ENCODE peak calls at places on chromosomes 3 and 15, in nine cellular contexts. V is A549, K is Panc1, H is HAP-1, W is upper lobe of left lung, S is heart right ventricle, T is GM23248, Y is fibroblast of lung, A is right lobe of liver. Z is an unnamed sample.

GRCh38 chr3:40930131-40930538 is 269.2 kb upstream of the CTNNB1 start:
- DNase-seq in W (peak), A (peak), H (no peak), K (no peak), T (no peak), V (no peak), S (no peak), Y (no peak), Z (peak)

GRCh38 chr15:74543583-74543982 is 2.6 kb downstream of the ARID3B start:
- DNase-seq in V (no peak), Y (no peak), H (no peak), S (no peak), W (no peak), A (no peak), K (no peak), T (no peak), Z (no peak)

GRCh38 chr3:96900600-96900999 is 86.2 kb downstream of the EPHA6 start:
- DNase-seq in S (no peak), W (no peak), K (no peak), A (no peak), H (peak), T (no peak), V (no peak), Y (no peak), Z (no peak)

GRCh38 chr15:36844453-36845094 is 255.8 kb downstream of the MEIS2 start:
- DNase-seq in H (peak), S (no peak), W (no peak), V (peak), T (peak), K (no peak), A (no peak), Y (peak), Z (no peak)

GRCh38 chr15:32893412-32893811 is 175.6 kb downstream of the GREM1 start:
- DNase-seq in W (no peak), K (no peak), Y (no peak), S (no peak), T (peak), V (no peak), A (no peak), H (no peak), Z (no peak)

GRCh38 chr15:34893967-34894366 is 75.6 kb downstream of the AQR start:
- DNase-seq in T (no peak), V (no peak), A (no peak), H (no peak), S (no peak), W (no peak), K (no peak), Y (no peak), Z (no peak)

GRCh38 chr3:27681249-27681748 is 40.8 kb downstream of the EOMES start:
- DNase-seq in V (peak), W (no peak), A (no peak), T (peak), S (peak), Y (peak), H (peak), K (peak), Z (no peak)

GRCh38 chr15:101269479-101270223 is 7.6 kb downstream of the SELENOS start:
- DNase-seq in A (no peak), T (peak), Y (no peak), W (no peak), H (peak), S (peak), V (peak), K (no peak), Z (no peak)

DNA sequence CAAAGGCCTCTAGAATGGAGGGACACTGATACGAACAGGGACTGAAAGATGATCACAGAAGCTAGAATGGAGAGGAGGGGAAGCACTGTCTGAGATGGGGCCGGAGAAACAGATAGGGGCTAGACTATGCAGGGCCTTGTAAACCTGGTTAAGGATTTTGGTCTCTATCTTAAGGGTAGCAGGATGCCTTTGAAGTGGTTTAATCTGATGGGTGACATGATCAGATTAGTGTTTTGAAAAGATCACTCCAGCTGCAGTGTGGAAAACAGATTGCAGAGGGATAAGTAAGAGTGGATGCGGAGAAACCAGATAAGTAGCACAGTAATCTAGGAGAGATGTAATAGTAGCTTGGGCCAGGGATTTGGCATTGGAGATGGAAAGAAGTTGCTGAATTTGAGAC is 108.1 kb downstream of the RSRC1 start:
- DNase-seq in V (no peak), W (no peak), H (no peak), T (no peak), A (no peak), Y (no peak), S (no peak), K (no peak), Z (no peak)
- H3K4me3 ChIP-seq in V (no peak), W (no peak), H (no peak), T (no peak), A (no peak), Y (no peak), S (no peak), K (no peak), Z (no peak)

GRCh38 chr15:41568350-41569017 is 9.5 kb downstream of the TYRO3 start:
- DNase-seq in T (no peak), A (no peak), K (no peak), W (peak), Y (peak), H (peak), V (peak), S (no peak), Z (no peak)
- H3K4me3 ChIP-seq in T (no peak), A (no peak), K (no peak), W (no peak), Y (no peak), H (no peak), V (no peak), S (no peak), Z (no peak)

GRCh38 chr15:40357246-40357645 is 773 bp upstream of the DISP2 start:
- DNase-seq in S (no peak), V (no peak), W (no peak), Y (no peak), T (no peak), A (no peak), H (no peak), K (no peak), Z (no peak)
- H3K4me3 ChIP-seq in S (peak), V (no peak), W (peak), Y (no peak), T (no peak), A (no peak), H (no peak), K (peak), Z (no peak)

DNA sequence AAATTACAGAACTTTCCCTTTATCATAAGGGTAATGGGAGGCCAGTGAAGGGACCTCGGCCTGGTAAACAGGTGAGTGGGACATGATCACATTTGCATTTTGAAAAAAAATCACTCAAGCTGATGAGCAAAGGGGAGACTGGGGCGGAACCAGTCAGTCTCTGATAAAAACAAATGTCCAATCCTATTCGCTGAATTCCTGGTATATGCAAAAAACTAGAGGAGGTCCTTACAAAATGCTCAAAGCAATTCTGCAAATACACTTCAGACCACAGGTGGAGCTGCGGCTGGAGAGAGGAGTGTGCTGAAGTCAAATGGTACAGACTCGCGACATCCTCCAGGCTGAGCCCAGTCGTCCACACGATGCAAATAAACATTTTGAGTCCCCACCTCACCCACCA is 166.7 kb downstream of the FOXP1 start:
- DNase-seq in Y (no peak), V (peak), W (peak), T (no peak), K (no peak), H (peak), S (no peak), A (no peak), Z (no peak)
- H3K4me3 ChIP-seq in Y (no peak), V (no peak), W (no peak), T (no peak), K (no peak), H (no peak), S (no peak), A (no peak), Z (no peak)

DNA sequence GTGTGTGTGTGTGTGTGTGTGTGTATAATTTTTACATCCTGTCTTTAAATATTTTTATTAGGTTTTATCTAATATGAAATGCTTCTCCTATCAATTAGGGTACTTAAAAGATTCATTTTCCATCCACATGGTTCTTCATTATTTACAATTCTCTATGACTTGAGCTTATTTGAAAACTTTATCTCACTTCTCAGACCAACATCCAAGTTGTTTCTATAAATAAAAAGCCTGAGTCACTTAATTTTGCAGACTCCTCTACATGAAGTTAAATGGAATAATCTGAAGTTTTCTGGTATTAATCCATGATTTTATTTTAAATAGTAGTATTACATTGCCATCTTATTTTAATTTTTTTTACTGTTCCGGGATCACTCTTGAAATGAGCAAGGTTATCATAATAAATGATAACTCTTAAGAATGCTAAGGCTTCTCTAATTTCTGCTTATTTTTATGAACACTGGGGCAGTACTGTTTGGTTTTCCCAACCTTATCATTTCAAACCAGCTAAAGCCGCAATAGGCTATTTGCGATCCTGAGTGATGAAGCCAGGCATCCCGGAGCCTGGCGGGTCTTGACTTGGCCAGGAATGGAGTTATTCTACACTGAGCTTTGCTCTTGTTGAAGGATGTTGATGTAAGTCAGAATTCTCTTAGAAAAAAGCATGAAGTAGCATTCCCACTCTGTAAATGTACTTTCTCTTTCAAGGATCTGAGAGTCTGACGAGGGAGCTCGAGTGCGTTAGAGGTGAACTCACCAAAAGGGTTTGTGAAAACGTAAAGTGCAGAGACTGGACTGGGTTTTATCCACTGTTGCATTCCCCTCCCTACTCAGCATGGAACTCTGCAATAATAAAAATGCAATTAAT is 220.2 kb upstream of the LRTM1 start:
- DNase-seq in V (no peak), K (no peak), W (no peak), A (no peak), T (peak), Y (peak), H (no peak), S (no peak), Z (no peak)
- H3K4me3 ChIP-seq in V (no peak), K (no peak), W (no peak), A (no peak), T (no peak), Y (peak), H (no peak), S (no peak), Z (no peak)

Z was measured in lower lobe of right lung.